ENCODE peak calls at places on chromosomes 12 and 14, in five cellular contexts. R is adipocyte, S is NT2/D1, D is left ventricle myocardium inferior, J is choroid plexus epithelial cell. F is an unnamed sample.

GRCh38 chr12:12209043-12209442 is 57.8 kb downstream of the LRP6 start:
- DNase-seq in R (peak), S (no peak), D (no peak), J (no peak), F (no peak)

GRCh38 chr12:52741378-52742195 is 35.6 kb downstream of the KRT76 start:
- DNase-seq in R (peak), S (peak), D (peak), J (peak), F (no peak)

GRCh38 chr14:103871596-103872480 is 24.5 kb upstream of the PPP1R13B start:
- DNase-seq in R (no peak), S (no peak), D (peak), J (no peak), F (no peak)

GRCh38 chr14:51865953-51866747 is 5.7 kb downstream of the GNG2 start:
- DNase-seq in R (no peak), S (no peak), D (no peak), J (no peak), F (no peak)

GRCh38 chr12:122190842-122191668 is 8.1 kb downstream of the LRRC43 start:
- DNase-seq in R (peak), S (peak), D (peak), J (peak), F (no peak)

GRCh38 chr12:2689393-2689792 is 105.4 kb upstream of the FKBP4 start:
- DNase-seq in R (no peak), S (no peak), D (no peak), J (no peak), F (no peak)

GRCh38 chr14:104797112-104798044 is 1.8 kb upstream of the AKT1 start:
- DNase-seq in R (no peak), S (no peak), D (peak), J (no peak), F (no peak)

GRCh38 chr12:53097564-53098353 is at the start of gene IGFBP6:
- DNase-seq in R (peak), S (no peak), D (peak), J (peak), F (no peak)

GRCh38 chr12:89690925-89691324 is 17.7 kb downstream of the ATP2B1 start:
- DNase-seq in R (peak), S (no peak), D (no peak), J (no peak), F (no peak)

GRCh38 chr14:56846970-56847928 is 37.0 kb upstream of the OTX2 start:
- DNase-seq in R (no peak), S (peak), D (no peak), J (no peak), F (no peak)

GRCh38 chr14:45891417-45892080 is 638.5 kb upstream of the MIS18BP1 start:
- DNase-seq in R (no peak), S (no peak), D (no peak), J (no peak), F (peak)

GRCh38 chr12:54765652-54766051 is 88.7 kb upstream of the MUCL1 start:
- DNase-seq in R (no peak), S (no peak), D (no peak), J (no peak), F (no peak)

GRCh38 chr14:94088516-94088915 is 7.4 kb downstream of the IFI27L1 start:
- DNase-seq in R (no peak), S (no peak), D (no peak), J (peak), F (no peak)

GRCh38 chr12:121043067-121043466 is 4.0 kb upstream of the OASL start:
- DNase-seq in R (no peak), S (no peak), D (no peak), J (no peak), F (no peak)

GRCh38 chr12:2301531-2302461 is 249.0 kb downstream of the CACNA1C start:
- DNase-seq in R (peak), S (no peak), D (peak), J (no peak), F (no peak)

GRCh38 chr12:121483950-121484349 is 84.0 kb downstream of the RNF34 start:
- DNase-seq in R (no peak), S (no peak), D (no peak), J (no peak), F (no peak)

GRCh38 chr14:39050389-39050788 is 52.6 kb downstream of the SEC23A start:
- DNase-seq in R (peak), S (no peak), D (no peak), J (peak), F (peak)

GRCh38 chr14:94882401-94882800 is 112.5 kb upstream of the GSC start:
- DNase-seq in R (no peak), S (no peak), D (no peak), J (no peak), F (no peak)

GRCh38 chr12:12510141-12510540 is 52.5 kb downstream of the DUSP16 start:
- DNase-seq in R (peak), S (no peak), D (no peak), J (peak), F (peak)

GRCh38 chr12:123576611-123577010 is 7.7 kb upstream of the TMED2 start:
- DNase-seq in R (peak), S (no peak), D (no peak), J (no peak), F (no peak)

GRCh38 chr12:58491296-58491695 is 429.0 kb downstream of the LRIG3 start:
- DNase-seq in R (peak), S (no peak), D (no peak), J (peak), F (no peak)

GRCh38 chr12:76890407-76891143 is 11.8 kb upstream of the CSRP2 start:
- DNase-seq in R (no peak), S (no peak), D (no peak), J (no peak), F (no peak)

GRCh38 chr12:59087077-59087673 is 166.9 kb upstream of the LRIG3 start:
- DNase-seq in R (peak), S (no peak), D (no peak), J (peak), F (no peak)

GRCh38 chr14:33432407-33433023 is 493.8 kb downstream of the NPAS3 start:
- DNase-seq in R (peak), S (no peak), D (no peak), J (peak), F (no peak)

GRCh38 chr12:125519026-125519651 is 453.9 kb downstream of the AACS start:
- DNase-seq in R (no peak), S (no peak), D (no peak), J (no peak), F (no peak)

GRCh38 chr14:68544150-68544892 is 248.5 kb downstream of the ZFP36L1 start:
- DNase-seq in R (peak), S (no peak), D (peak), J (peak), F (no peak)

GRCh38 chr14:50667491-50668007 is 557 bp downstream of the SAV1 start:
- DNase-seq in R (no peak), S (no peak), D (no peak), J (no peak), F (no peak)

GRCh38 chr12:121504505-121504904 is 76.3 kb downstream of the KDM2B start:
- DNase-seq in R (no peak), S (no peak), D (no peak), J (no peak), F (no peak)

GRCh38 chr12:46549527-46550265 is 177.1 kb upstream of the SLC38A2 start:
- DNase-seq in R (peak), S (no peak), D (no peak), J (peak), F (no peak)

GRCh38 chr12:100069795-100070194 is 72.9 kb downstream of the BLTP3B start:
- DNase-seq in R (no peak), S (no peak), D (no peak), J (no peak), F (no peak)

GRCh38 chr12:74977832-74978481 is 231.7 kb downstream of the KCNC2 start:
- DNase-seq in R (no peak), S (no peak), D (no peak), J (no peak), F (no peak)

GRCh38 chr14:72741836-72742681 is 151.8 kb downstream of the DPF3 start:
- DNase-seq in R (no peak), S (no peak), D (no peak), J (no peak), F (no peak)

GRCh38 chr12:72178871-72179270 is 93.3 kb upstream of the TRHDE start:
- DNase-seq in R (no peak), S (no peak), D (no peak), J (no peak), F (no peak)

GRCh38 chr14:101365329-101366158 is 195.8 kb upstream of the DIO3 start:
- DNase-seq in R (no peak), S (no peak), D (no peak), J (no peak), F (no peak)

GRCh38 chr14:98633380-98633779 is 638.6 kb downstream of the BCL11B start:
- DNase-seq in R (no peak), S (no peak), D (no peak), J (no peak), F (no peak)

GRCh38 chr12:52878507-52879393 is 26.1 kb downstream of the KRT8 start:
- DNase-seq in R (no peak), S (no peak), D (no peak), J (peak), F (no peak)

GRCh38 chr14:85558505-85558904 is 28.6 kb downstream of the FLRT2 start:
- DNase-seq in R (no peak), S (no peak), D (no peak), J (no peak), F (no peak)

GRCh38 chr14:105477659-105478623 is 3.3 kb downstream of the CRIP2 start:
- DNase-seq in R (no peak), S (no peak), D (peak), J (no peak), F (no peak)

DNA sequence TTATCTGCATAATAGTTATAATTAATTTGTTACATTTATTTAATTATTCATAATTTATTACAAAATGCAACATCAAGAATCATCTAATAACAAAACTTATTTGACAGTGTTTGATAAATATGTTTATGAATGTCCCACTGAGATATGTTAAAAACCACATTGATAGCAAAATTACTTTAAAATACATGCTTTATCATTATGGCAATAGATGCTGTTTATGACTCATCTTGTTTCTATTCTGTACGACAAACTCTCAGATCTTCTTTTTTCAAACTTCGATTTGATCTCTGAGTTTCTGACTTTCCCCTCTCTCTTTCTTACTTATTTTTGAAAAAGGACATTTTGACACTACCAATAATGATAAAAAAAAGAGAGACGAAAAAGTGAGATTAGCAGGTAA is 56.8 kb upstream of the LRRK2 start:
- DNase-seq in R (no peak), S (no peak), D (no peak), J (no peak), F (no peak)
- H3K4me3 ChIP-seq in R (no peak), S (no peak), D (no peak), J (no peak), F (no peak)

GRCh38 chr14:55805250-55805649 is 225.2 kb downstream of the KTN1 start:
- DNase-seq in R (no peak), S (no peak), D (no peak), J (no peak), F (no peak)

GRCh38 chr14:55804198-55804553 is 224.2 kb downstream of the KTN1 start:
- DNase-seq in R (no peak), S (no peak), D (no peak), J (no peak), F (no peak)

GRCh38 chr14:55807992-55808391 is 228.0 kb downstream of the KTN1 start:
- DNase-seq in R (no peak), S (no peak), D (no peak), J (no peak), F (no peak)

GRCh38 chr14:55807536-55807935 is 227.5 kb downstream of the KTN1 start:
- DNase-seq in R (no peak), S (no peak), D (no peak), J (no peak), F (no peak)

GRCh38 chr14:55807059-55807499 is 227.1 kb downstream of the KTN1 start:
- DNase-seq in R (peak), S (no peak), D (peak), J (peak), F (no peak)
- H3K4me3 ChIP-seq in R (no peak), S (no peak), D (peak), J (no peak), F (no peak)

DNA sequence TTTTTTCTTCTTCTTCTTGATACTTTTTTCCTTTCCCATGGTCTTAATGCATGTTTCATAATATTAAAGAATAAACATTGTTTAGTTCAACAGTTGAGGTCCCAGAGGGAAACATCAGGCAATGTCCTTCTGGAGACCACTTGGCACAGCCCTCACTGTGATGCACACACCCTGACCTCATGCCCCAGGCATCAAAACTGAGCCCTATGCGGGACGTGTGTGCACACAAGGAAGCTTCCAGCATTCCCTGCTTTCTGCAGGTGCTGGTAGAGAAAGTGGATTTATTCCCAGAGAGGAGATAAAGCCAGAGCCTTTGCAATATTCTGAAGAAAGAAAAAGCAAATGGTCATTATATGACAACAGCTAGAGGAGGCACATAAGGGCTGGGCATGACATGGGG is 16.0 kb upstream of the CMKLR1 start:
- DNase-seq in R (no peak), S (no peak), D (no peak), J (no peak), F (no peak)
- H3K4me3 ChIP-seq in R (no peak), S (no peak), D (no peak), J (no peak), F (no peak)

GRCh38 chr12:106304001-106304421 is 1.5 kb downstream of the TCP11L2 start:
- DNase-seq in R (no peak), S (no peak), D (no peak), J (no peak), F (no peak)
- H3K4me3 ChIP-seq in R (peak), S (no peak), D (peak), J (no peak), F (peak)

DNA sequence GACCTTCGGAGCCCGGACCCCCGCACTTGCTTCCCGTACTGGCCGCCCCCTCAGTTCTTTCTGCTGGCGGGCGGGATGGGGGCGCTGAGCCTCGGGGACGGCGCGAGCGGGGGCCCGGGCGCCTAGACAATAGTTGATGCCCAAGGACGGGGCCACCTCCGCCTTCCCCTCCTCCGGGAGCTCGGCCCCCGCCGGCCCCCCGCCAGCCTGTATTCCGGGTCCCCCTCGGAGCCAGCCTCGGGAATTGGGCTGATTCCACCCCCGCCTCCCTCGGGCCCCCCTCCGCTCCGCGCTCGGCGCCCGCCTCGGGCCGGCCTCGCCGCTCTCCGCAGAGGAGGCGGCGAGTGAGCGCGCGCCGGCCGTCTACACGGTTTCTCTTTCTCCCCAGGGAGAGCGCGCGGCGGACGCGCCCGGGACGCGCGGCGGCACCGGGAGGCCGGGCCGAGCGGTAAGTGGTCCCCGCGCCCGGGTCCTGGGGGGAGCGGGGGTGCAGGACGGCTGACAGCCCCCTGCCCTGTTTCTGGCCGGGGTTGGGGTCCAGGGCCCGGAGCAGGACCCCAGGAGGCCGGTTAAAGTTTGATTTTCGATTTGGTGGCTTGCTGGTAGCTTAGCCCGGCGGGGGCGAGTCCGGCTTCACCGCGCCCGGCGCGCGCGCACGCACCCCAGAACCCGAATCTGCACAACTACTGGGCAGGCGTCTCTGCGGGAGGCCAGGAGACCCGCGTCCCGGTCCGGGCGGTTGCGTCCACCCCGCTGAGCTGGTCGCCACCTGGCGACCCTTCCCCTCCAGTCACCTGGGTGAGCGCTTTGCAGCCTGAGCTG is 413.7 kb downstream of the PCNX1 start:
- DNase-seq in R (peak), S (no peak), D (peak), J (peak), F (no peak)
- H3K4me3 ChIP-seq in R (peak), S (peak), D (peak), J (peak), F (peak)

GRCh38 chr12:62604373-62604772 is 137.7 kb downstream of the MON2 start:
- DNase-seq in R (no peak), S (no peak), D (no peak), J (no peak), F (no peak)
- H3K4me3 ChIP-seq in R (peak), S (peak), D (peak), J (peak), F (peak)

GRCh38 chr14:74956280-74957072 is 1.1 kb upstream of the PGF start:
- DNase-seq in R (no peak), S (no peak), D (no peak), J (no peak), F (no peak)

GRCh38 chr14:74956000-74956279 is 543 bp upstream of the PGF start:
- DNase-seq in R (no peak), S (no peak), D (no peak), J (no peak), F (no peak)

GRCh38 chr14:74954232-74954946 is 1.0 kb downstream of the PGF start:
- DNase-seq in R (no peak), S (no peak), D (no peak), J (no peak), F (no peak)

GRCh38 chr14:74954947-74955228 is 509 bp downstream of the PGF start:
- DNase-seq in R (no peak), S (no peak), D (no peak), J (no peak), F (no peak)

GRCh38 chr14:74955229-74955999 is at the start of gene PGF:
- DNase-seq in R (peak), S (no peak), D (peak), J (peak), F (no peak)
- H3K4me3 ChIP-seq in R (peak), S (peak), D (peak), J (peak), F (peak)

GRCh38 chr12:26226119-26226518 is 30.7 kb downstream of the SSPN start:
- DNase-seq in R (no peak), S (no peak), D (no peak), J (no peak), F (no peak)

GRCh38 chr12:26226629-26227375 is 31.4 kb downstream of the SSPN start:
- DNase-seq in R (peak), S (peak), D (peak), J (peak), F (no peak)

GRCh38 chr12:26224657-26225056 is 29.3 kb downstream of the SSPN start:
- DNase-seq in R (no peak), S (no peak), D (no peak), J (no peak), F (no peak)

GRCh38 chr12:26229910-26230309 is 34.5 kb downstream of the SSPN start:
- DNase-seq in R (no peak), S (no peak), D (no peak), J (no peak), F (no peak)

DNA sequence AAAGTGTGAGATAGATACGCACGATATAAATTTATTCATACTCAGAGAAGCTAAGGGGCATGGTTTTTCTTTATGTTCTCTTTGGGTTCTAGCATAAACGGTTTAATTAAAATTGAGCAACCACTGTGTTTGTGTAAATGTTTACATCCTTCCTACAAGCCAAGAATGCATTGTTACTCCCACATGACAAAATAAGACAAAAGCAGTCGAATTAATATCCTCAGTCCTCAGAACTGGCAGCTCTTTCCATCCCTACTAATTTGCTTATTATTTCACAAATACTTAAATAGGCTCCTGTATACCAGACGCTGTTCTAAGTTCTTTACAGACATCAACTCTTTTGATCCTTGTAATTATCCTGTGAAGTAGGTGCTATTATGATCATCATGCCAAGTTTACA is 32.0 kb downstream of the SSPN start:
- DNase-seq in R (no peak), S (no peak), D (no peak), J (no peak), F (no peak)
- H3K4me3 ChIP-seq in R (peak), S (no peak), D (peak), J (peak), F (peak)

DNA sequence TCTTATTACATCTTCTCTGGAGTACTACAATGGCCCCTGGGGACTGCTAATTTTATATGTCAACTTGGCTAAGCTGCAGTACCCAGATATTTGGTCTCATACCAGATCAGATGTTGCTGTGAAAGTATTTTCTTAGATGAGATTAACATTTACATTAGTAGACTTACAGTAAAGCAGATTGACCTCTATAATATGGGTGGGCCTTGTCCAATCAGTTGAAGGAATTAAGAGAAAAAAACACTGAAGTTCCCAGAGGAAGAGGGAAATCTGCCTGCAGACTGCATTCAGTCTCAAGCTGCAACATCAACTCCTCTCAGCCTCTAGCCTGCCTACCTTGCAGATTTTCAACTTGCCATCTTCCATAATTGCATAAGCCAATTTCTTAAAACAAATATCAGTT is 430.1 kb downstream of the MED13L start:
- DNase-seq in R (no peak), S (no peak), D (no peak), J (no peak), F (no peak)
- H3K4me3 ChIP-seq in R (no peak), S (no peak), D (no peak), J (no peak), F (no peak)